ENCODE peak calls at places on chromosomes 5 and 9, in eight cellular contexts. D is ovary; F is CD4-positive, alpha-beta memory T cell; I is right atrium auricular region; T is NCI-H2171 treated with DMSO at 0.1 percent for 48 hours; S is HT1080; W is progenitor cell of endocrine pancreas; E is activated CD8-positive, alpha-beta memory T cell treated with anti-CD3 and anti-CD28 coated beads for 48 hours. M is an unnamed sample.

GRCh38 chr9:132630116-132630515 is 39.7 kb downstream of the DDX31 start:
- DNase-seq in E (no peak), F (no peak), T (no peak), D (no peak), W (no peak), S (no peak), I (no peak), M (no peak)

GRCh38 chr9:75683591-75683990 is 206.9 kb upstream of the PCSK5 start:
- DNase-seq in F (no peak), T (no peak), E (no peak), S (peak), D (no peak), I (no peak), W (no peak), M (no peak)

GRCh38 chr5:55502759-55503158 is 32.0 kb downstream of the PLPP1 start:
- DNase-seq in S (no peak), D (no peak), I (no peak), T (no peak), W (no peak), F (no peak), E (no peak), M (no peak)

GRCh38 chr5:81122271-81122670 is 110.9 kb upstream of the CKMT2 start:
- DNase-seq in W (no peak), T (no peak), F (no peak), I (no peak), D (no peak), E (no peak), S (no peak), M (no peak)

GRCh38 chr5:120706877-120707276 is 242.8 kb downstream of the PRR16 start:
- DNase-seq in T (no peak), W (no peak), I (no peak), F (no peak), S (no peak), E (no peak), D (no peak), M (no peak)

GRCh38 chr5:35194636-35195471 is 35.4 kb downstream of the PRLR start:
- DNase-seq in E (no peak), W (no peak), S (no peak), I (no peak), T (no peak), F (no peak), D (no peak), M (no peak)

GRCh38 chr5:180323929-180324632 is 29.1 kb downstream of the GFPT2 start:
- DNase-seq in F (no peak), S (no peak), W (no peak), I (no peak), D (no peak), T (no peak), E (no peak), M (no peak)

GRCh38 chr5:100505984-100506670 is 29.0 kb upstream of the FAM174A start:
- DNase-seq in W (no peak), S (peak), I (no peak), E (no peak), F (no peak), T (no peak), D (no peak), M (no peak)

GRCh38 chr5:89457411-89458329 is 574.7 kb upstream of the MEF2C start:
- DNase-seq in E (no peak), W (no peak), F (no peak), I (peak), S (peak), D (no peak), T (no peak), M (peak)

GRCh38 chr9:124810513-124811355 is 33.8 kb downstream of the OLFML2A start:
- DNase-seq in W (no peak), T (no peak), I (no peak), S (peak), D (no peak), F (no peak), E (no peak), M (no peak)

M was measured in aorta.